ENCODE peak calls at places on chromosomes 7 and 10, in seven cellular contexts. T, S, A, N, U, Q and V are unnamed samples.

GRCh38 chr10:1159131-1160061 is 103.2 kb downstream of the WDR37 start:
- DNase-seq in T (peak), S (peak), A (peak), N (no peak), U (no peak), Q (peak), V (no peak)

GRCh38 chr10:49605939-49606509 is 4.1 kb upstream of the SLC18A3 start:
- DNase-seq in T (no peak), S (no peak), A (peak), N (peak), U (no peak), Q (no peak), V (no peak)

GRCh38 chr10:114629083-114629823 is 28.8 kb downstream of the ABLIM1 start:
- DNase-seq in T (no peak), S (no peak), A (no peak), N (no peak), U (no peak), Q (no peak), V (no peak)

GRCh38 chr10:6542999-6543430 is 37.1 kb downstream of the PRKCQ start:
- DNase-seq in T (no peak), S (no peak), A (no peak), N (no peak), U (no peak), Q (no peak), V (no peak)

GRCh38 chr7:11911900-11912299 is 79.9 kb upstream of the THSD7A start:
- DNase-seq in T (no peak), S (no peak), A (no peak), N (no peak), U (no peak), Q (no peak), V (no peak)

GRCh38 chr10:132636358-132636757 is 98.8 kb downstream of the INPP5A start:
- DNase-seq in T (no peak), S (no peak), A (no peak), N (no peak), U (no peak), Q (no peak), V (no peak)

GRCh38 chr7:136870799-136871487 is 2.5 kb downstream of the CHRM2 start:
- DNase-seq in T (no peak), S (no peak), A (no peak), N (peak), U (no peak), Q (peak), V (peak)

GRCh38 chr10:71708301-71708703 is 11.3 kb downstream of the C10orf105 start:
- DNase-seq in T (peak), S (no peak), A (no peak), N (peak), U (no peak), Q (no peak), V (peak)

GRCh38 chr7:2232766-2233520 is at the start of gene MAD1L1:
- DNase-seq in T (peak), S (peak), A (peak), N (peak), U (peak), Q (peak), V (peak)
- TF ChIP-seq CTCF in T (no peak), S (no peak), A (no peak), N (no peak), U (no peak), Q (no peak), V (no peak)

DNA sequence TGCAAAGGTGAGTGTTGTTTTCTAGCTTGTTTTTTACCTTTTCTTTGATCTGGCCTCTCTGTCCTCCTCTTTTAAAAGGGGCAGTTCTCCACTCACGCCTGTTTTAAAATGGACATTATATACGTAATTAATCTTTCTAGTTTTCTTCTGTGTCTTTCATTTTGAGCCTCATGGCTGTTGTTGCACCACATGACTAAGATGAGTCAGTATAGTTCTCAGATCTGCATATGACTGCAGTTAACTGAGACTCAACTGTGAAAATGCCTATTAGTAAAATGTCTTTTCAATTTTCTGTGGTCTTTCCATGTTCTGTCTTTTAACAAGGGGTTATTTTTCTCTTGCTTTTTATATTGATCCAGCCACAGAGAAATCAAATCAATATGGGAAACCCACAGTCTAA is 296.1 kb downstream of the CDK14 start:
- DNase-seq in T (peak), S (peak), A (no peak), N (no peak), U (no peak), Q (no peak), V (no peak)
- TF ChIP-seq CTCF in T (no peak), S (no peak), A (no peak), N (no peak), U (no peak), Q (no peak), V (no peak)

GRCh38 chr7:131581241-131582157 is 25.1 kb upstream of the PODXL start:
- DNase-seq in T (no peak), S (no peak), A (peak), N (peak), U (no peak), Q (no peak), V (no peak)
- TF ChIP-seq CTCF in T (no peak), S (no peak), A (no peak), N (peak), U (no peak), Q (no peak), V (peak)

GRCh38 chr7:29113384-29114102 is 32.8 kb downstream of the CPVL start:
- DNase-seq in T (peak), S (no peak), A (peak), N (peak), U (no peak), Q (peak), V (peak)
- TF ChIP-seq CTCF in T (no peak), S (no peak), A (no peak), N (peak), U (no peak), Q (peak), V (peak)